ENCODE peak calls at places on chromosomes 7 and 10, in eight cellular contexts. One of them, this sample, is unnamed.

GRCh38 chr7:24727165-24728120 is 29.8 kb downstream of the GSDME start:
- DNase-seq in right lobe of liver: no peak
- DNase-seq in A549: no peak
- DNase-seq in erythroblast: no peak
- DNase-seq in NB4: peak; percentile 33
- DNase-seq in body of pancreas: no peak
- DNase-seq in HCT116: no peak
- DNase-seq in stomach: no peak
- DNase-seq in this sample: no peak

GRCh38 chr10:71548494-71548846 is 151.8 kb downstream of the CDH23 start:
- DNase-seq in stomach: no peak
- DNase-seq in body of pancreas: no peak
- DNase-seq in erythroblast: peak; percentile 28
- DNase-seq in NB4: peak; percentile 78
- DNase-seq in right lobe of liver: no peak
- DNase-seq in HCT116: no peak
- DNase-seq in A549: peak; percentile 39
- DNase-seq in this sample: peak; percentile 80

GRCh38 chr10:67110286-67110685 is 184.4 kb downstream of the LRRTM3 start:
- DNase-seq in erythroblast: no peak
- DNase-seq in body of pancreas: no peak
- DNase-seq in stomach: no peak
- DNase-seq in right lobe of liver: no peak
- DNase-seq in NB4: no peak
- DNase-seq in HCT116: no peak
- DNase-seq in A549: no peak
- DNase-seq in this sample: no peak

GRCh38 chr7:112022128-112022527 is 184.1 kb downstream of the DOCK4 start:
- DNase-seq in HCT116: no peak
- DNase-seq in A549: no peak
- DNase-seq in stomach: no peak
- DNase-seq in right lobe of liver: no peak
- DNase-seq in body of pancreas: no peak
- DNase-seq in erythroblast: no peak
- DNase-seq in NB4: no peak
- DNase-seq in this sample: no peak

GRCh38 chr10:62724465-62724864 is 80.1 kb upstream of the ADO start:
- DNase-seq in stomach: no peak
- DNase-seq in right lobe of liver: no peak
- DNase-seq in NB4: no peak
- DNase-seq in HCT116: peak; percentile 10
- DNase-seq in erythroblast: peak; percentile 15
- DNase-seq in A549: no peak
- DNase-seq in body of pancreas: no peak
- DNase-seq in this sample: no peak

GRCh38 chr7:157905740-157906461 is 569.1 kb downstream of the DNAJB6 start:
- DNase-seq in HCT116: peak; percentile 12
- DNase-seq in A549: no peak
- DNase-seq in right lobe of liver: no peak
- DNase-seq in stomach: no peak
- DNase-seq in erythroblast: no peak
- DNase-seq in NB4: no peak
- DNase-seq in body of pancreas: no peak
- DNase-seq in this sample: peak; percentile 14

GRCh38 chr10:132389631-132390454 is 7.2 kb upstream of the PWWP2B start:
- DNase-seq in NB4: peak; percentile 57
- DNase-seq in HCT116: no peak
- DNase-seq in stomach: no peak
- DNase-seq in erythroblast: no peak
- DNase-seq in body of pancreas: peak; percentile 33
- DNase-seq in A549: no peak
- DNase-seq in right lobe of liver: peak; percentile 46
- DNase-seq in this sample: no peak

GRCh38 chr10:116654816-116655215 is 34.1 kb downstream of the PNLIPRP2 start:
- DNase-seq in body of pancreas: no peak
- DNase-seq in A549: peak; percentile 48
- DNase-seq in erythroblast: no peak
- DNase-seq in stomach: no peak
- DNase-seq in HCT116: peak; percentile 44
- DNase-seq in right lobe of liver: no peak
- DNase-seq in NB4: peak; percentile 7
- DNase-seq in this sample: no peak

GRCh38 chr7:100106633-100107032 is 5.2 kb downstream of the AP4M1 start:
- DNase-seq in erythroblast: no peak
- DNase-seq in stomach: no peak
- DNase-seq in right lobe of liver: no peak
- DNase-seq in body of pancreas: no peak
- DNase-seq in A549: no peak
- DNase-seq in HCT116: no peak
- DNase-seq in NB4: no peak
- DNase-seq in this sample: no peak

GRCh38 chr7:28988818-28989595 is 30.9 kb upstream of the TRIL start:
- DNase-seq in stomach: no peak
- DNase-seq in HCT116: no peak
- DNase-seq in NB4: no peak
- DNase-seq in body of pancreas: no peak
- DNase-seq in right lobe of liver: no peak
- DNase-seq in erythroblast: no peak
- DNase-seq in A549: no peak
- DNase-seq in this sample: no peak

GRCh38 chr10:72509951-72510350 is 115.9 kb downstream of the MICU1 start:
- DNase-seq in stomach: no peak
- DNase-seq in body of pancreas: no peak
- DNase-seq in NB4: peak; percentile 76
- DNase-seq in right lobe of liver: no peak
- DNase-seq in A549: no peak
- DNase-seq in HCT116: no peak
- DNase-seq in erythroblast: no peak
- DNase-seq in this sample: no peak

GRCh38 chr7:32500922-32501341 is 5.6 kb downstream of the AVL9 start:
- DNase-seq in body of pancreas: no peak
- DNase-seq in right lobe of liver: no peak
- DNase-seq in NB4: peak; percentile 88
- DNase-seq in HCT116: no peak
- DNase-seq in A549: no peak
- DNase-seq in stomach: no peak
- DNase-seq in erythroblast: peak; percentile 57
- DNase-seq in this sample: no peak

GRCh38 chr7:158013085-158013668 is 574.4 kb downstream of the PTPRN2 start:
- DNase-seq in erythroblast: no peak
- DNase-seq in body of pancreas: no peak
- DNase-seq in right lobe of liver: no peak
- DNase-seq in HCT116: no peak
- DNase-seq in NB4: no peak
- DNase-seq in stomach: no peak
- DNase-seq in A549: no peak
- DNase-seq in this sample: no peak

GRCh38 chr10:13158401-13158800 is 3.0 kb upstream of the MCM10 start:
- DNase-seq in stomach: no peak
- DNase-seq in erythroblast: peak; percentile 25
- DNase-seq in HCT116: no peak
- DNase-seq in A549: no peak
- DNase-seq in right lobe of liver: no peak
- DNase-seq in NB4: peak; percentile 46
- DNase-seq in body of pancreas: peak; percentile 34
- DNase-seq in this sample: no peak

GRCh38 chr10:88209837-88210552 is 346.6 kb downstream of the PTEN start:
- DNase-seq in HCT116: no peak
- DNase-seq in right lobe of liver: no peak
- DNase-seq in NB4: no peak
- DNase-seq in stomach: no peak
- DNase-seq in A549: no peak
- DNase-seq in body of pancreas: no peak
- DNase-seq in erythroblast: no peak
- DNase-seq in this sample: no peak

GRCh38 chr7:17535776-17536175 is 237.3 kb downstream of the AHR start:
- DNase-seq in right lobe of liver: no peak
- DNase-seq in NB4: no peak
- DNase-seq in erythroblast: no peak
- DNase-seq in A549: no peak
- DNase-seq in stomach: no peak
- DNase-seq in body of pancreas: no peak
- DNase-seq in HCT116: no peak
- DNase-seq in this sample: no peak

GRCh38 chr7:1536105-1536767 is 5.7 kb downstream of the MAFK start:
- DNase-seq in A549: no peak
- DNase-seq in body of pancreas: no peak
- DNase-seq in stomach: no peak
- DNase-seq in NB4: no peak
- DNase-seq in HCT116: no peak
- DNase-seq in erythroblast: no peak
- DNase-seq in right lobe of liver: no peak
- DNase-seq in this sample: no peak

GRCh38 chr7:1537631-1538412 is 7.3 kb downstream of the MAFK start:
- DNase-seq in HCT116: no peak
- DNase-seq in right lobe of liver: peak; percentile 85
- DNase-seq in body of pancreas: peak; percentile 94
- DNase-seq in NB4: no peak
- DNase-seq in A549: peak; percentile 86
- DNase-seq in erythroblast: peak; percentile 84
- DNase-seq in stomach: peak; percentile 81
- DNase-seq in this sample: peak; percentile 96

GRCh38 chr7:1535695-1536094 is 5.2 kb downstream of the MAFK start:
- DNase-seq in right lobe of liver: no peak
- DNase-seq in NB4: no peak
- DNase-seq in body of pancreas: no peak
- DNase-seq in A549: no peak
- DNase-seq in stomach: no peak
- DNase-seq in HCT116: no peak
- DNase-seq in erythroblast: no peak
- DNase-seq in this sample: no peak

GRCh38 chr7:1538544-1539345 is 8.2 kb downstream of the MAFK start:
- DNase-seq in erythroblast: no peak
- DNase-seq in right lobe of liver: no peak
- DNase-seq in A549: no peak
- DNase-seq in HCT116: no peak
- DNase-seq in stomach: no peak
- DNase-seq in NB4: no peak
- DNase-seq in body of pancreas: no peak
- DNase-seq in this sample: no peak

DNA sequence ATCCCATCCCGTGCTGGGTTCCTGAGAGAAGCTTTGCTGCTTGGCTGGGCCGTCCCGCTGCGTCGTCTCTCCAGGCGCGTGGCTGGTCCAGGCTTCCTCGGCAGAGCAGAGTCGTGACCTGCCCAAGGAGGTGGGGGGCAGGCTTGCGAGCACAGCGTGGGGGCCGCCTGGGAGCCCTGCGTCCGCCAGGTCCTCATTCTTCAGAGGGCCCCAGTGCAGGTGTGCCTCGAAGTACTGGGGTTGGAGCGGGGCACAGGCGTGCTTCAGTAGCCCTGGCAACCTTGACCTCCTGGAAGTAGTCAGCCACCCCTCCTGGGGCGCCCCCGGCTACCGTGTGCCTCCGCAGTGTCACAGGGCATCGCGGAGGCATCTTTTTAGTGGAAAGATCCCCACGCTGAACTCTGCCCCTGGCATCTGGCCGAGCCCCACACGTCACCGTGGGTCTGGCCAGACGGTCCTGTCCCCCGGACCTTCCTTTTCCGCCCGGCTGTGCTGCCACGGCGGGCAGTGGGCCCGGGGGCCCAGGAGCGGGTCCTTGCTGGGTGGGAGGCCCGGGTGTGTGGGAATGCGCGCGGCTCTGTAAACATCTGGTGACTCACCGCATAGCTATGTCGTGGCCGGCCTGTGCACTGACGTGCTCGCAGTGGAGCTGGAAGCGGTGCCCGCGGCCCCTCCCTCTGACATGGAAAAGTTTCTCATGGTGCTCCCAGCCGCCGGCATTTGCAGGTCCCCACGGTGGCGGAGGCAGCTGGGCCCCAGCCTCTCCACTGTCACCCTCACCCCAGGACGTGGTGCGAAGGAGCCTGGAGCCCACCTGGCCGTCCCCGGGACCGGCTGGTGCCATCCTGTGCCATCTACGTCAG is 6.5 kb downstream of the MAFK start:
- DNase-seq in right lobe of liver: peak; percentile 93
- DNase-seq in erythroblast: peak; percentile 16
- DNase-seq in body of pancreas: peak; percentile 96
- DNase-seq in NB4: no peak
- DNase-seq in A549: peak; percentile 90
- DNase-seq in stomach: peak; percentile 96
- DNase-seq in HCT116: peak; percentile 81
- DNase-seq in this sample: peak; percentile 100
- TF ChIP-seq POLR2A in right lobe of liver: peak; percentile 80
- TF ChIP-seq POLR2A in erythroblast: no peak
- TF ChIP-seq POLR2A in body of pancreas: peak; percentile 85
- TF ChIP-seq POLR2A in NB4: no peak
- TF ChIP-seq POLR2A in A549: peak; percentile 36
- TF ChIP-seq POLR2A in stomach: no peak
- TF ChIP-seq POLR2A in HCT116: no peak
- TF ChIP-seq POLR2A in this sample: peak; percentile 83

GRCh38 chr7:87933953-87934698 is at the start of gene ADAM22:
- DNase-seq in HCT116: peak; percentile 87
- DNase-seq in NB4: peak; percentile 98
- DNase-seq in A549: peak; percentile 39
- DNase-seq in right lobe of liver: peak; percentile 77
- DNase-seq in erythroblast: peak; percentile 82
- DNase-seq in body of pancreas: peak; percentile 69
- DNase-seq in stomach: peak; percentile 74
- DNase-seq in this sample: peak; percentile 75
- TF ChIP-seq POLR2A in HCT116: peak; percentile 62
- TF ChIP-seq POLR2A in NB4: peak; percentile 81
- TF ChIP-seq POLR2A in A549: peak; percentile 12
- TF ChIP-seq POLR2A in right lobe of liver: no peak
- TF ChIP-seq POLR2A in erythroblast: peak; percentile 30
- TF ChIP-seq POLR2A in body of pancreas: peak; percentile 15
- TF ChIP-seq POLR2A in stomach: no peak
- TF ChIP-seq POLR2A in this sample: peak; percentile 57

DNA sequence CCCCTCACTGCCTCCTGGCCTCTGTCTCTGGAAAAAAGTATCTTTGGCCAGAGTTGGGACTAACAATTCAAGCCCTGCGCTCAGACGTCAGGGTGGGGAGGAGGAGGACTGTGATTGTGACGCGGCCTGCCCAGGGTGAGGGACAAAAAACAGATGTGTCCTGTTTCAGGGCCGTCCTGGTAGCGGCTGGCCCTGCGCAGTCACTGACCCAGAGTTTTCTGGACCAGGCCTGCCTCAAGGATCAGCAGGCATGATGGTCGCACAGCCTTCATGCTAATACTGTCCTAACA is 110.1 kb downstream of the CYTH3 start:
- DNase-seq in A549: no peak
- DNase-seq in body of pancreas: no peak
- DNase-seq in erythroblast: no peak
- DNase-seq in right lobe of liver: no peak
- DNase-seq in stomach: no peak
- DNase-seq in NB4: no peak
- DNase-seq in HCT116: no peak
- DNase-seq in this sample: no peak
- TF ChIP-seq POLR2A in A549: no peak
- TF ChIP-seq POLR2A in body of pancreas: no peak
- TF ChIP-seq POLR2A in erythroblast: no peak
- TF ChIP-seq POLR2A in right lobe of liver: no peak
- TF ChIP-seq POLR2A in stomach: no peak
- TF ChIP-seq POLR2A in NB4: no peak
- TF ChIP-seq POLR2A in HCT116: no peak
- TF ChIP-seq POLR2A in this sample: no peak

DNA sequence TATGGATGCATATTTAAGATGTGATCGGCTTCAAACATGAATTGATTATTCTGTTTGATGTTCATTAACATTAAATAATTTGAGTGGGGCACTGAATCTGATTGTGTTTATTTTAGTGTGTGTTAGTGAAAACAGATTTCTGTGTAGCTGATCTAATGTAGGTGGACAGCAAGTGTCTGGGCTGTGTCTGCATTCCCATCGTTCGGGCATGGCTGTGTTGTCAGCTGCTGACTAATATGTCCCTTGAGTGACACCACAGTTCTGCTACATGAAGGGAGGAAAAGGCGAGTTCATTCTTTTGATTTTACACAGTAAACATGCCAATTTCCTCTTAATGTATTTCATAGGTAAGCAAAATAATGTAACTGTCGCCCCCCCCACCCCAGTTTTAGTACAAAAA is 203.0 kb downstream of the CNTNAP2 start:
- DNase-seq in stomach: no peak
- DNase-seq in A549: no peak
- DNase-seq in NB4: no peak
- DNase-seq in HCT116: no peak
- DNase-seq in right lobe of liver: no peak
- DNase-seq in erythroblast: no peak
- DNase-seq in body of pancreas: no peak
- DNase-seq in this sample: no peak
- TF ChIP-seq POLR2A in stomach: no peak
- TF ChIP-seq POLR2A in A549: no peak
- TF ChIP-seq POLR2A in NB4: no peak
- TF ChIP-seq POLR2A in HCT116: no peak
- TF ChIP-seq POLR2A in right lobe of liver: no peak
- TF ChIP-seq POLR2A in erythroblast: no peak
- TF ChIP-seq POLR2A in body of pancreas: no peak
- TF ChIP-seq POLR2A in this sample: no peak